ENCODE peak calls at places on chromosomes 1 and 21, in ten cellular contexts. O is DND-41; K is CD8-positive, alpha-beta T cell; N is breast epithelium; Y is GM23248; V is tibial artery; P is brain microvascular endothelial cell; Z is mucosa of descending colon; S is kidney; F is adipocyte. M is an unnamed sample.
A peak's percentile ranks its signal among the peaks of the same experiment; 100 is the strongest.

GRCh38 chr1:8423702-8424538 is 106.0 kb downstream of the SLC45A1 start:
- DNase-seq in F (peak; percentile 74), V (peak; percentile 58), Y (peak; percentile 78), K (peak; percentile 32), S (peak; percentile 86), Z (peak; percentile 76), N (no peak), O (peak; percentile 46), P (peak; percentile 49), M (no peak)

GRCh38 chr1:3481836-3482589 is 27.5 kb downstream of the ARHGEF16 start:
- DNase-seq in O (no peak), Z (no peak), P (peak; percentile 18), N (peak; percentile 47), K (no peak), F (no peak), S (peak; percentile 88), V (no peak), Y (peak; percentile 66), M (no peak)

GRCh38 chr1:6052543-6053205 is 7.0 kb downstream of the KCNAB2 start:
- DNase-seq in S (no peak), O (peak; percentile 72), V (peak; percentile 60), N (peak; percentile 27), K (peak; percentile 11), Y (peak; percentile 73), P (peak; percentile 70), F (peak; percentile 86), Z (peak; percentile 61), M (peak; percentile 70)

GRCh38 chr1:183454377-183454776 is 17.9 kb upstream of the SMG7 start:
- DNase-seq in F (no peak), S (no peak), O (no peak), P (no peak), K (no peak), Z (no peak), V (no peak), N (no peak), Y (peak; percentile 45), M (no peak)

GRCh38 chr1:222815367-222815765 is 527 bp downstream of the DISP1 start:
- DNase-seq in P (peak; percentile 45), V (peak; percentile 49), K (no peak), Z (no peak), N (peak; percentile 24), Y (peak; percentile 83), S (no peak), F (peak; percentile 75), O (peak; percentile 62), M (no peak)

GRCh38 chr21:32415451-32415850 is 2.9 kb downstream of the EVA1C start:
- DNase-seq in Z (no peak), F (no peak), K (no peak), S (no peak), O (no peak), P (no peak), N (no peak), V (no peak), Y (no peak), M (no peak)

GRCh38 chr1:10693497-10694273 is 102.8 kb downstream of the CASZ1 start:
- DNase-seq in V (no peak), Z (peak; percentile 69), Y (peak; percentile 67), O (peak; percentile 56), F (peak; percentile 75), P (no peak), S (no peak), N (no peak), K (peak; percentile 19), M (no peak)

GRCh38 chr1:238061967-238062613 is 171.4 kb upstream of the ZP4 start:
- DNase-seq in F (peak; percentile 14), S (no peak), V (no peak), N (no peak), O (no peak), K (no peak), Z (no peak), Y (no peak), P (no peak), M (no peak)

GRCh38 chr1:164787834-164788231 is 228.8 kb downstream of the PBX1 start:
- DNase-seq in Z (no peak), P (no peak), S (no peak), F (no peak), O (no peak), Y (no peak), N (no peak), V (no peak), K (no peak), M (peak; percentile 63)

GRCh38 chr1:16724718-16725438 is 15.4 kb upstream of the RNU1-4 start:
- DNase-seq in V (no peak), Y (no peak), O (no peak), K (no peak), P (no peak), Z (peak; percentile 31), F (no peak), N (peak; percentile 28), S (peak; percentile 90), M (peak; percentile 28)

GRCh38 chr1:211518330-211519289 is 26.6 kb upstream of the RD3 start:
- DNase-seq in P (no peak), K (no peak), Z (no peak), S (no peak), F (no peak), V (no peak), N (no peak), Y (peak; percentile 31), O (no peak), M (no peak)

GRCh38 chr1:98256700-98257099 is 335.9 kb upstream of the DPYD start:
- DNase-seq in F (no peak), N (no peak), O (no peak), S (no peak), Y (no peak), P (no peak), Z (no peak), K (no peak), V (no peak), M (no peak)

GRCh38 chr1:5456090-5456789 is 536.0 kb downstream of the NPHP4 start:
- DNase-seq in P (no peak), K (no peak), S (no peak), Y (no peak), O (no peak), Z (no peak), N (no peak), F (no peak), V (no peak), M (no peak)

GRCh38 chr1:89734437-89734836 is 86.4 kb upstream of the LRRC8D start:
- DNase-seq in O (no peak), S (no peak), V (no peak), Z (no peak), Y (peak; percentile 19), F (no peak), P (no peak), K (no peak), N (no peak), M (no peak)

GRCh38 chr1:7576946-7577657 is 194.0 kb upstream of the VAMP3 start:
- DNase-seq in Z (peak; percentile 8), O (no peak), K (no peak), P (peak; percentile 6), Y (peak; percentile 47), F (peak; percentile 16), V (no peak), S (peak; percentile 49), N (no peak), M (no peak)

GRCh38 chr21:30408782-30409494 is 13.1 kb downstream of the KRTAP13-1 start:
- DNase-seq in O (peak; percentile 13), Z (peak; percentile 43), V (no peak), P (peak; percentile 47), S (no peak), Y (peak; percentile 49), K (no peak), N (peak; percentile 23), F (no peak), M (peak; percentile 74)

GRCh38 chr1:85504417-85504816 is 39.5 kb upstream of the DDAH1 start:
- DNase-seq in K (no peak), F (peak; percentile 41), Y (peak; percentile 69), Z (no peak), O (no peak), N (no peak), P (no peak), S (no peak), V (no peak), M (no peak)

GRCh38 chr1:161486806-161487482 is 18.3 kb upstream of the FCGR2A start:
- DNase-seq in S (no peak), Z (no peak), Y (peak; percentile 81), K (peak; percentile 14), F (peak; percentile 83), V (peak; percentile 29), N (no peak), P (peak; percentile 58), O (peak; percentile 42), M (no peak)

GRCh38 chr1:161484613-161485012 is 20.6 kb upstream of the FCGR2A start:
- DNase-seq in K (no peak), Z (no peak), V (no peak), Y (peak; percentile 26), F (no peak), S (no peak), N (no peak), P (no peak), O (no peak), M (no peak)

GRCh38 chr1:161491472-161491871 is 13.8 kb upstream of the FCGR2A start:
- DNase-seq in V (no peak), Y (no peak), Z (no peak), P (no peak), N (no peak), K (peak; percentile 1), O (no peak), F (no peak), S (no peak), M (no peak)

GRCh38 chr1:161483361-161483760 is 21.9 kb upstream of the FCGR2A start:
- DNase-seq in O (no peak), P (no peak), F (no peak), Z (no peak), Y (no peak), K (no peak), N (no peak), S (no peak), V (no peak), M (no peak)

GRCh38 chr1:161487483-161487827 is 17.8 kb upstream of the FCGR2A start:
- DNase-seq in K (no peak), S (no peak), O (no peak), V (peak; percentile 55), F (no peak), N (peak; percentile 45), P (peak; percentile 70), Z (no peak), Y (peak; percentile 89), M (no peak)
- H3K4me3 ChIP-seq in K (no peak overlapping the region), S (peak overlapping the region; percentile 9), O (no peak overlapping the region), V (no peak overlapping the region), F (peak overlapping the region; percentile 33), N (peak overlapping the region; percentile 41), P (peak overlapping the region; percentile 23), Z (no peak overlapping the region), Y (peak overlapping the region; percentile 66), M (no peak overlapping the region)

GRCh38 chr1:197397899-197398298 is 129.8 kb downstream of the CRB1 start:
- DNase-seq in N (no peak), V (no peak), Y (no peak), F (no peak), S (no peak), O (no peak), P (no peak), K (no peak), Z (no peak), M (no peak)
- H3K36me3 ChIP-seq in N (no peaks in the 10 kb centered on the region), V (no peaks in the 10 kb centered on the region), Y (no peaks in the 10 kb centered on the region), F (no peaks in the 10 kb centered on the region), S (no peaks in the 10 kb centered on the region), O (no peaks in the 10 kb centered on the region), P (no peaks in the 10 kb centered on the region), K (no peaks in the 10 kb centered on the region), Z (no peaks in the 10 kb centered on the region), M (no peaks in the 10 kb centered on the region)

GRCh38 chr1:31701137-31701736 is 2.6 kb downstream of the COL16A1 start:
- DNase-seq in Z (peak; percentile 64), K (no peak), Y (peak; percentile 93), P (peak; percentile 98), V (peak; percentile 98), O (peak; percentile 39), N (peak; percentile 97), S (peak; percentile 95), F (peak; percentile 96), M (peak; percentile 72)
- H3K4me3 ChIP-seq in Z (no peak overlapping the region), K (no peak overlapping the region), Y (peak overlapping the region; percentile 84), P (no peak overlapping the region), V (peak overlapping the region; percentile 3), O (no peak overlapping the region), N (peak overlapping the region; percentile 67), S (no peak overlapping the region), F (peak overlapping the region; percentile 92), M (no peak overlapping the region)

GRCh38 chr1:43659384-43659783 is 9.4 kb downstream of the KDM4A start:
- DNase-seq in F (no peak), O (no peak), P (no peak), V (no peak), K (no peak), Y (no peak), Z (peak; percentile 54), N (no peak), S (no peak), M (no peak)
- H3K36me3 ChIP-seq in F (peaks cover 98% of the 10 kb centered on the region), O (peaks cover 85% of the 10 kb centered on the region), P (peaks cover 86% of the 10 kb centered on the region), V (peaks cover 85% of the 10 kb centered on the region), K (peaks cover 42% of the 10 kb centered on the region), Y (peaks cover 97% of the 10 kb centered on the region), Z (peaks cover 15% of the 10 kb centered on the region), N (peaks cover 21% of the 10 kb centered on the region), S (peaks cover 56% of the 10 kb centered on the region), M (peaks cover 6% of the 10 kb centered on the region)